ENCODE peak calls at places on chromosomes 3 and 15, in four cellular contexts. N is vagina, Q is IMR-90, J is left ventricle myocardium inferior. V is an unnamed sample.

GRCh38 chr3:65714138-65714537 is 324.6 kb downstream of the MAGI1 start:
- DNase-seq in N (no peak), Q (peak), J (peak), V (peak)

GRCh38 chr3:52495096-52495495 is at the start of gene STAB1:
- DNase-seq in N (no peak), Q (no peak), J (peak), V (peak)

GRCh38 chr15:34644061-34644460 is 60.6 kb upstream of the GOLGA8B start:
- DNase-seq in N (no peak), Q (peak), J (no peak), V (no peak)

GRCh38 chr3:13215940-13216546 is 142.8 kb upstream of the IQSEC1 start:
- DNase-seq in N (no peak), Q (peak), J (no peak), V (no peak)

GRCh38 chr3:52086939-52087675 is 30.7 kb upstream of the DUSP7 start:
- DNase-seq in N (no peak), Q (peak), J (no peak), V (no peak)

GRCh38 chr3:52385157-52385556 is 59.7 kb downstream of the SEMA3G start:
- DNase-seq in N (no peak), Q (peak), J (no peak), V (no peak)

GRCh38 chr15:88238618-88239430 is 17.7 kb downstream of the NTRK3 start:
- DNase-seq in N (no peak), Q (peak), J (no peak), V (no peak)

GRCh38 chr15:34336333-34336732 is 1.2 kb downstream of the SLC12A6 start:
- DNase-seq in N (no peak), Q (no peak), J (no peak), V (no peak)

GRCh38 chr3:15356186-15356585 is 23.8 kb upstream of the SH3BP5 start:
- DNase-seq in N (no peak), Q (peak), J (no peak), V (no peak)

GRCh38 chr3:171092467-171092911 is 66.0 kb upstream of the SLC2A2 start:
- DNase-seq in N (no peak), Q (peak), J (no peak), V (no peak)

GRCh38 chr3:55066406-55067128 is 138.7 kb upstream of the LRTM1 start:
- DNase-seq in N (no peak), Q (peak), J (no peak), V (no peak)

GRCh38 chr15:79051941-79052731 is 38.4 kb downstream of the RASGRF1 start:
- DNase-seq in N (no peak), Q (no peak), J (no peak), V (no peak)

GRCh38 chr15:98067339-98067738 is 106.8 kb downstream of the ARRDC4 start:
- DNase-seq in N (no peak), Q (peak), J (no peak), V (no peak)

GRCh38 chr3:100503450-100503849 is 11.0 kb downstream of the TMEM45A start:
- DNase-seq in N (no peak), Q (no peak), J (no peak), V (no peak)

GRCh38 chr3:53230041-53230621 is 25.7 kb downstream of the TKT start:
- DNase-seq in N (no peak), Q (no peak), J (no peak), V (no peak)

GRCh38 chr3:9045399-9045798 is 82.1 kb upstream of the RAD18 start:
- DNase-seq in N (no peak), Q (no peak), J (no peak), V (no peak)

GRCh38 chr15:33314115-33314514 is 3.3 kb downstream of the RYR3 start:
- DNase-seq in N (no peak), Q (no peak), J (no peak), V (no peak)

GRCh38 chr15:33313491-33313890 is 2.7 kb downstream of the RYR3 start:
- DNase-seq in N (no peak), Q (no peak), J (no peak), V (no peak)

GRCh38 chr15:33311312-33311971 is 675 bp downstream of the RYR3 start:
- DNase-seq in N (no peak), Q (no peak), J (no peak), V (no peak)

GRCh38 chr15:33309602-33310276 is 1.0 kb upstream of the RYR3 start:
- DNase-seq in N (no peak), Q (no peak), J (no peak), V (peak)

DNA sequence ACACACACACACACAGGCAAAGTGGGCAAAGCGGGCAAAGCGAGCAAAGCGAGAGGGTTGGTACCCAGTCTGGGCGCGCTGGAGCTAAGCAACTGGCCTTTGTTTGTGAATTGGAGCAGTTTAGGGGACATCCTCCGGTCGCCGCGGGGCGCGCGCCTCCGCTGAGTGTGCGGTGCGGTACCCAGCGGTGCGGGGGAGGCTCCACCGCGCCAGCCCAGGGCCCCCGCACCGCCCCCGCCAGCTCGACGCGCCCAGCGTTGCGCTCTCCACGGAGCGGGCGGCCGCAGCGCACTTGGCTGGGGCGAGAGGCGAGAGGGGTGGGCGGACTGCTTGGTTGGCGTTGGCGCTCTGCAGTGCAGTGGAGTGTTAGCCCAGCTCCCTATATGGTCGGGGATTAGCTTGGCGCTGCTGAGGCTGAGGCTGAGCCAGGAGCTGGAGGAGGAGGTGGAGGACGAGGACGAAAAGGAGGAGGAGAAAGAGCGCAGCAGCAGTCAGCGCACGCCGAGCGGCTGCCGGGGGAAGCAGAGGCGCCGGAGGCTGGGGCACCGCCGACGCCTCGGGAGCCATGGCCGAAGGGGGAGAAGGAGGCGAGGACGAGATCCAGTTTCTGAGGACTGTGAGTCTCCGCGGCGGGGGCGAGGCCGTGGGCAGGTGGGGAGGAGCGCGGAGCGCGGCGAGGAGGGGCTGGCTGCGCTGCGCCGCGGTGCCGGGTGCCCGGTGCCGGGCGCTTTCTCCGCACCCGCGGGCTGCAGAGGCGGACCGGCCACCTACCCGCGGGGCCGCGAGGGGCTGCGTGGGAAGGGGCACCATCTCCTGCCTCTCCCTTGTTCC is at the start of gene RYR3:
- DNase-seq in N (no peak), Q (no peak), J (no peak), V (peak)
- H3K4me3 ChIP-seq in N (peak), Q (no peak), J (peak), V (peak)

GRCh38 chr15:99511865-99512632 is 53.7 kb upstream of the MEF2A start:
- DNase-seq in N (no peak), Q (no peak), J (no peak), V (no peak)
- H3K4me3 ChIP-seq in N (no peak), Q (no peak), J (peak), V (no peak)

GRCh38 chr15:61034793-61035710 is 194.1 kb downstream of the RORA start:
- DNase-seq in N (no peak), Q (peak), J (no peak), V (no peak)

GRCh38 chr15:61032600-61033286 is 196.4 kb downstream of the RORA start:
- DNase-seq in N (no peak), Q (no peak), J (no peak), V (no peak)

GRCh38 chr15:61036121-61036520 is 193.0 kb downstream of the RORA start:
- DNase-seq in N (no peak), Q (no peak), J (no peak), V (no peak)

GRCh38 chr15:61033319-61033718 is 195.8 kb downstream of the RORA start:
- DNase-seq in N (no peak), Q (no peak), J (no peak), V (no peak)

GRCh38 chr15:61033938-61034792 is 194.9 kb downstream of the RORA start:
- DNase-seq in N (no peak), Q (peak), J (no peak), V (no peak)
- H3K4me3 ChIP-seq in N (no peak), Q (no peak), J (peak), V (no peak)

GRCh38 chr15:91524534-91524933 is 329.0 kb upstream of the SLCO3A1 start:
- DNase-seq in N (no peak), Q (no peak), J (no peak), V (no peak)

GRCh38 chr15:91520848-91521247 is 332.7 kb upstream of the SLCO3A1 start:
- DNase-seq in N (no peak), Q (peak), J (no peak), V (no peak)

GRCh38 chr15:91522609-91523332 is 330.7 kb upstream of the SLCO3A1 start:
- DNase-seq in N (no peak), Q (peak), J (no peak), V (no peak)

GRCh38 chr15:91525746-91526145 is 327.8 kb upstream of the SLCO3A1 start:
- DNase-seq in N (no peak), Q (no peak), J (no peak), V (no peak)

GRCh38 chr15:91521996-91522395 is 331.5 kb upstream of the SLCO3A1 start:
- DNase-seq in N (no peak), Q (peak), J (no peak), V (no peak)
- H3K4me3 ChIP-seq in N (no peak), Q (no peak), J (no peak), V (no peak)

DNA sequence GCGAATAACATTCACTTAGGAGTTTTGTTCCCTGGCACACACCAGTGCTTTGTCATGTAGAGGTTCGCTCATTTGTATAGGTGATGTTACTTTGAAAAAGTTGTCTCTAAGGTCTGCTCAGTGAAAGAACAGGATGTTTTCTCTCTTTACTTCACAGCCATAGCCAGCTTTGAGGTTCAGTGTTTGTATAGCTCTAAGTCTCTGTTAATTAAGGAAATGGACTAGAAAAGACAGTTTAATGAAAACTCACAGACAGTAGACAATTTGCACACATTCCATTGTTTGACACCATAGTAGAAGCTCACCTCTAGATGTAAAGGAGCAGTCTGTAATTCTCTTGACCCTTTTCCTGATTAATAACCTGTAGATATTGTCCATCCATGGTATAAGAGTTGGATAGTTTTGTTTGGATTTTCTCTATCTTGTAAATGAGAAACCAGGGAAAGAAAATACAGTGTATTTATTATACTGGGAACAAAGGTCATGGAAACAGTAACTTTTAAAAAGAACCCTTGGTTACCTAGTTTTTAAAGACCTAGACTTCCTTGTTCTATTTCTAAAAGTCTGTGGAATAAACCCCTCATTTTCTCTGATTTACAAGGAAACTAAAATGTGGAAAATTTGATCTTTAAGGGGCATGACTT is 50.4 kb downstream of the PDE8A start:
- DNase-seq in N (no peak), Q (no peak), J (no peak), V (no peak)
- H3K4me3 ChIP-seq in N (no peak), Q (no peak), J (no peak), V (no peak)

GRCh38 chr3:39330824-39331223 is 1.3 kb downstream of the CCR8 start:
- DNase-seq in N (no peak), Q (no peak), J (no peak), V (no peak)

GRCh38 chr3:39327053-39327745 is 2.3 kb upstream of the CCR8 start:
- DNase-seq in N (no peak), Q (no peak), J (no peak), V (no peak)

GRCh38 chr3:39332525-39332924 is 3.0 kb downstream of the CCR8 start:
- DNase-seq in N (no peak), Q (no peak), J (peak), V (no peak)

GRCh38 chr3:39327746-39328349 is 1.7 kb upstream of the CCR8 start:
- DNase-seq in N (no peak), Q (no peak), J (no peak), V (no peak)

GRCh38 chr3:39329493-39329892 is at the start of gene CCR8:
- DNase-seq in N (no peak), Q (no peak), J (no peak), V (no peak)
- H3K4me3 ChIP-seq in N (no peak), Q (no peak), J (no peak), V (no peak)

GRCh38 chr3:31016196-31016595 is 121.7 kb upstream of the GADL1 start:
- DNase-seq in N (no peak), Q (no peak), J (no peak), V (no peak)
- H3K4me3 ChIP-seq in N (no peak), Q (no peak), J (no peak), V (no peak)